ENCODE peak calls at places on chromosome 6, in seven cellular contexts. T, U, D, Q, I, Z and J are unnamed samples. For H3K4me1, the result is how much of the 10 kb centered on the place peaks cover.

GRCh38 chr6:148570456-148570855 is 176.4 kb upstream of the UST start:
- DNase-seq in I (no peak), Q (no peak), Z (no peak), D (no peak), U (no peak), T (no peak), J (no peak)

GRCh38 chr6:107600936-107601335 is 111.0 kb downstream of the SOBP start:
- DNase-seq in U (no peak), T (peak), Q (peak), Z (peak), I (no peak), D (no peak), J (peak)

GRCh38 chr6:54681987-54682386 is 164.6 kb upstream of the FAM83B start:
- DNase-seq in D (no peak), Z (no peak), T (no peak), U (no peak), I (no peak), Q (no peak), J (no peak)

GRCh38 chr6:37980222-37980595 is 160.7 kb downstream of the ZFAND3 start:
- DNase-seq in Q (no peak), T (no peak), D (no peak), I (no peak), Z (no peak), U (no peak), J (no peak)

GRCh38 chr6:68196645-68197044 is 438.4 kb upstream of the ADGRB3 start:
- DNase-seq in Q (peak), I (no peak), T (no peak), U (peak), Z (no peak), D (no peak), J (no peak)

GRCh38 chr6:15921243-15921642 is 207.6 kb upstream of the MYLIP start:
- DNase-seq in D (no peak), Q (no peak), U (no peak), Z (no peak), I (no peak), T (no peak), J (no peak)

GRCh38 chr6:37514377-37514776 is 14.7 kb upstream of the CCDC167 start:
- DNase-seq in Z (no peak), D (no peak), Q (peak), U (no peak), T (no peak), I (no peak), J (no peak)

GRCh38 chr6:76876922-76877553 is 586.3 kb downstream of the HTR1B start:
- DNase-seq in D (no peak), I (no peak), T (peak), Z (peak), U (no peak), Q (peak), J (peak)

GRCh38 chr6:118558811-118559217 is 10.7 kb downstream of the PLN start:
- DNase-seq in U (no peak), Z (no peak), I (no peak), Q (no peak), D (no peak), T (no peak), J (no peak)

GRCh38 chr6:15449001-15449400 is 203.1 kb downstream of the JARID2 start:
- DNase-seq in I (no peak), Q (no peak), Z (no peak), T (no peak), U (no peak), D (no peak), J (no peak)

GRCh38 chr6:85942844-85943243 is 300.2 kb upstream of the SYNCRIP start:
- DNase-seq in U (no peak), I (no peak), T (no peak), Q (no peak), Z (no peak), D (no peak), J (no peak)

GRCh38 chr6:73746776-73747175 is 50.8 kb downstream of the CD109 start:
- DNase-seq in Q (no peak), T (no peak), D (no peak), U (no peak), I (no peak), Z (no peak), J (no peak)

GRCh38 chr6:105209950-105210706 is 30.3 kb upstream of the POPDC3 start:
- DNase-seq in Q (no peak), U (no peak), D (no peak), I (no peak), T (no peak), Z (no peak), J (peak)

GRCh38 chr6:11315743-11316437 is 83.4 kb upstream of the NEDD9 start:
- DNase-seq in Q (no peak), Z (no peak), T (peak), D (no peak), U (no peak), I (no peak), J (no peak)

GRCh38 chr6:156942266-156942665 is 165.1 kb downstream of the ARID1B start:
- DNase-seq in I (no peak), T (no peak), Z (no peak), U (peak), D (no peak), Q (peak), J (peak)

GRCh38 chr6:170052991-170053821 is 237.7 kb downstream of the DLL1 start:
- DNase-seq in D (no peak), Q (peak), Z (peak), I (no peak), U (no peak), T (no peak), J (no peak)

GRCh38 chr6:446418-447366 is 55.1 kb downstream of the IRF4 start:
- DNase-seq in Q (no peak), T (no peak), D (peak), I (peak), Z (peak), U (no peak), J (no peak)

GRCh38 chr6:142900467-142900961 is 44.5 kb downstream of the HIVEP2 start:
- DNase-seq in D (peak), Q (no peak), T (no peak), U (no peak), Z (peak), I (no peak), J (no peak)

GRCh38 chr6:3744901-3745470 is 6.5 kb downstream of the PXDC1 start:
- DNase-seq in T (no peak), U (no peak), I (no peak), D (no peak), Z (no peak), Q (no peak), J (no peak)
- H3K4me1 ChIP-seq in T (under half), U (under half), I (under half), D (under half), Z (under half), Q (under half), J (under half)

GRCh38 chr6:87700351-87700728 is 1.7 kb downstream of the AKIRIN2 start:
- DNase-seq in U (no peak), D (no peak), T (no peak), I (no peak), Q (no peak), Z (no peak), J (no peak)

GRCh38 chr6:87698618-87699017 is 3.4 kb downstream of the AKIRIN2 start:
- DNase-seq in T (no peak), D (no peak), I (no peak), Z (no peak), Q (no peak), U (peak), J (no peak)

GRCh38 chr6:87699576-87699975 is 2.5 kb downstream of the AKIRIN2 start:
- DNase-seq in D (no peak), Q (no peak), Z (no peak), T (no peak), U (no peak), I (no peak), J (no peak)

GRCh38 chr6:87700729-87701675 is 1.0 kb downstream of the AKIRIN2 start:
- DNase-seq in Z (peak), I (peak), D (no peak), T (peak), Q (peak), U (peak), J (peak)

DNA sequence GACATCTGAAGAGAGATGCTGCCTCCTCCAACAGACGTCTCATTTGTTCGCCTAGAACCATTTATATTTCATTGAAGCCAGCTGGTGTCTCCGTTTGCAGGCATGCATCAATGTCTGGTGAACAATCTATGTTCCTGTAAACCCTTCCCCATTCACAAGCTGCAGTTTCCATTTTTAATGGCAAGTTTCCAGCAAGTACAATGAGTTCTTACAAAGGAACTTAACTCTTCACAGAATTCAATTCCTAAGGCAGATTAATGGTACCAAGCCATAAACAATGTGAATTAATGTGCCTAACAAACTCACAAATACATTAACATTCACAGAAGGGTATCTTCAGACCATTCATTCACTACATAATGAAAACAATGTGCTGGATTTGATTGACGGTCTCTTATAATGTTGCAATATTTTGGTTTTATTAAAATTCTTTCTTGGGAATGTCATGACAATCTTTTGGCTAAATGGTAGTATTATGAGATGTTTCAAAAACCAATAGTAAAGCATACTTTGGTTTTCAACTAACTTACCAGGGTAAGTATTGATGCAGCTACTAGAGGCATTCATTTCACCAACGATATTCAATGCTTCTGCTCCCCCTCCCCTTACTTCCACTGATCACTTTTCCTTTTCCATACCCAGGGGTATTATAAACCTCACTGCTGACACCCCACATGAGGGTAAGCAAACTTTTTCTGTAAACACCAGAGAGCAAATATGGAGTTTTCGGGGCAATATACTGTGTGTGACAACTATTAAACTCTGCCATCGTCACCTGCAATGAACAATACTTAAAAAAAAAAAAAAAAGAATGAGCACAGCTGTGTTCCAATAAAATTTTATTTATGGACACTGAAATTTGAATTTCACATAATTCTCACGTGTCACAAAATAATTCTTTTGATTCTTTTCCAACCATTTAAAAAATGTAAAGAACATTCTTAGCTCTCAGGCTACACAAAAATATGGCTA is 4.2 kb downstream of the AKIRIN2 start:
- DNase-seq in Z (peak), Q (no peak), I (no peak), T (peak), U (peak), D (no peak), J (peak)
- H3K4me3 ChIP-seq in Z (peak), Q (no peak), I (peak), T (peak), U (peak), D (peak), J (peak)

GRCh38 chr6:43122146-43122545 is 46.0 kb downstream of the PTK7 start:
- DNase-seq in Q (no peak), U (no peak), D (no peak), I (no peak), T (no peak), Z (no peak), J (no peak)

GRCh38 chr6:43125119-43125518 is 46.0 kb upstream of the SRF start:
- DNase-seq in T (peak), Z (no peak), U (no peak), Q (no peak), D (no peak), I (no peak), J (peak)

GRCh38 chr6:43125555-43125954 is 45.5 kb upstream of the SRF start:
- DNase-seq in D (no peak), U (no peak), Z (no peak), Q (no peak), T (no peak), I (no peak), J (no peak)

GRCh38 chr6:43124481-43124880 is 46.6 kb upstream of the SRF start:
- DNase-seq in Q (no peak), U (no peak), Z (no peak), I (no peak), T (no peak), D (no peak), J (no peak)

GRCh38 chr6:43123691-43124314 is 47.3 kb upstream of the SRF start:
- DNase-seq in I (no peak), Z (no peak), U (no peak), D (no peak), T (no peak), Q (peak), J (no peak)
- H3K4me1 ChIP-seq in I (under half), Z (under half), U (under half), D (under half), T (half or more), Q (under half), J (half or more)

DNA sequence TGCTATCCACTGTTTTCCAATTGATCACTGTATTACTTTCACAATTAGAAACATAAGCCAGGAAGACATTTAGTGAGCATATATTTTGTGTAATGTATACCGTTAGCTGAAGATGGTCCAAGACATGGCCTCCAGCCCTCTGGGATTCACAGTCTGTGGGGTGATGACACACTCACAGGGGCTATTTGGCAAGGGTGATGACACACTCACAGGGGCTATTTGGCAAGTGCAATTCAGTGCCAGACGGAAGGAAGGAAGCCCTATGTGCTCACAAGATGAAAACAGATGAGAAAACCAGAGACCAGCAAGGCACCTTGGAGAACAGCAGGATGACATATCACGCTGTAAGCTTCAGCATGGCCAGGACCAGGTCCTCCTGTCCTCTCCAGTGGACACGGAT is 183.7 kb downstream of the MBOAT1 start:
- DNase-seq in I (no peak), D (no peak), U (no peak), Q (no peak), Z (no peak), T (no peak), J (no peak)
- H3K4me3 ChIP-seq in I (no peak), D (no peak), U (no peak), Q (no peak), Z (no peak), T (no peak), J (no peak)

GRCh38 chr6:116528800-116529199 is 16.7 kb downstream of the TRAPPC3L start:
- DNase-seq in U (no peak), T (no peak), D (no peak), I (no peak), Z (no peak), Q (peak), J (no peak)

GRCh38 chr6:116531675-116532570 is 13.6 kb downstream of the TRAPPC3L start:
- DNase-seq in D (peak), T (peak), Q (peak), U (peak), Z (peak), I (peak), J (peak)

GRCh38 chr6:116530436-116530835 is 15.0 kb downstream of the TRAPPC3L start:
- DNase-seq in U (no peak), I (no peak), Z (no peak), Q (no peak), T (no peak), D (no peak), J (peak)

GRCh38 chr6:116529466-116529969 is 16.0 kb downstream of the TRAPPC3L start:
- DNase-seq in Q (peak), T (no peak), D (no peak), Z (no peak), I (no peak), U (no peak), J (no peak)

DNA sequence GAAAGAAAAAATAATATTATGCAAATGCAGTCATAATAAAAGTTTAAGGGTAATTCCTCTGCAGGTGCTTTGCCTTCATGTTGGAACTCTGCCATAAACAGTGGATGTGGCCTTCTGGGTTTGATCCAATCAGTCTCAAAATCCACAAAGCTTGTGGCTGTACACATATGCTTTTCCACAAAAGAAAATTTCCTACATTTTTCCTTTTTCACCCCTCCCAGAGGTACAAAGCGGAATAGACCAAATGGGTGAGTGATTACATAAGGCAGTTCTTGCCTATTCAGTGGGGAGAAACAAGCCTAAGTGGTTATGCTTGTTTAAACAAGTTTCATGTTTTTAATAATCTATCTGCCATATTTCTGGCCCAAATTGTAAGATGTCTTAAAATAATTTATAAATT is 16.7 kb downstream of the CALHM5 start:
- DNase-seq in Q (no peak), U (no peak), T (no peak), I (no peak), D (no peak), Z (no peak), J (no peak)
- H3K4me1 ChIP-seq in Q (under half), U (under half), T (under half), I (under half), D (under half), Z (under half), J (under half)

GRCh38 chr6:4728949-4729348 is 47.3 kb upstream of the CDYL start:
- DNase-seq in I (no peak), U (no peak), Z (no peak), Q (no peak), D (no peak), T (no peak), J (no peak)

GRCh38 chr6:4736371-4736873 is 39.8 kb upstream of the CDYL start:
- DNase-seq in T (no peak), Q (no peak), D (no peak), U (no peak), Z (peak), I (no peak), J (no peak)

GRCh38 chr6:4728436-4728769 is 47.8 kb upstream of the CDYL start:
- DNase-seq in D (no peak), U (no peak), I (no peak), Q (no peak), T (no peak), Z (no peak), J (no peak)

GRCh38 chr6:4731996-4732395 is 44.2 kb upstream of the CDYL start:
- DNase-seq in Q (no peak), T (no peak), U (no peak), I (no peak), Z (no peak), D (no peak), J (no peak)

GRCh38 chr6:4732691-4733315 is 43.4 kb upstream of the CDYL start:
- DNase-seq in U (no peak), Q (peak), T (peak), Z (peak), I (no peak), D (no peak), J (peak)
- H3K4me3 ChIP-seq in U (no peak), Q (no peak), T (no peak), Z (no peak), I (no peak), D (no peak), J (peak)

GRCh38 chr6:35295036-35295435 is 2.6 kb upstream of the DEF6 start:
- DNase-seq in I (no peak), T (no peak), Z (no peak), U (no peak), D (no peak), Q (no peak), J (no peak)

GRCh38 chr6:35298625-35299140 is 1.1 kb downstream of the DEF6 start:
- DNase-seq in I (no peak), T (no peak), U (peak), Z (no peak), D (no peak), Q (no peak), J (no peak)

GRCh38 chr6:35295521-35296315 is 1.9 kb upstream of the DEF6 start:
- DNase-seq in D (no peak), T (no peak), I (no peak), U (no peak), Q (no peak), Z (no peak), J (no peak)

GRCh38 chr6:35297541-35298481 is at the start of gene DEF6:
- DNase-seq in T (peak), I (peak), Q (peak), D (peak), Z (peak), U (peak), J (peak)

GRCh38 chr6:35296931-35297330 is 687 bp upstream of the DEF6 start:
- DNase-seq in I (no peak), Z (no peak), T (no peak), D (no peak), U (no peak), Q (no peak), J (no peak)
- H3K4me1 ChIP-seq in I (under half), Z (under half), T (under half), D (under half), U (half or more), Q (under half), J (under half)

GRCh38 chr6:27650620-27651370 is 177.9 kb upstream of the ZNF184 start:
- DNase-seq in I (no peak), U (no peak), T (peak), Q (peak), D (no peak), Z (no peak), J (peak)

DNA sequence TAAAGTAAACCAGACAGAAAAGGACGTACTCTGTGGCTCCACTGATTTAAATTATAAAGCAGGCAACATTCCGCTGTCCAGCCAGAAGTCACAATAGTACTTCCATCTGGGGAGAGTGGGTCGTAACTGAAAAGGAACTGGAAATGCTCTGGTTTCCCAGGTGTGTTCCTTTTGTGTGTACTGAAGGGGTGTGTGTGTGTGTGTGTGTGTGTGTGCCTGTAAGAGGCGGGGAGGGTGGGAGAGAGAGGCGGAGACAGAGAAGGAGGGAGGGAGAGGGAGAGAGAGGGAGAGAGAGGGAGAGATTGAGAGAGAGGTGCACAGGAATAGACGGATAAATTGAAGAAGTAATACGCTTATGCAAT is 178.4 kb upstream of the ZNF184 start:
- DNase-seq in Q (peak), Z (no peak), U (no peak), D (no peak), T (peak), I (no peak), J (peak)
- H3K4me3 ChIP-seq in Q (peak), Z (no peak), U (no peak), D (no peak), T (peak), I (no peak), J (peak)